ENCODE peak calls at places on chromosomes 12 and 14, in seven cellular contexts. Y, D, R, T, J, S and X are unnamed samples.

GRCh38 chr14:104515059-104515810 is 64.3 kb upstream of the C14orf180 start:
- DNase-seq in Y (no peak), D (no peak), R (no peak), T (no peak), J (no peak), S (no peak), X (no peak)

GRCh38 chr12:46024099-46024498 is 33.7 kb upstream of the SCAF11 start:
- DNase-seq in Y (no peak), D (no peak), R (no peak), T (no peak), J (no peak), S (no peak), X (no peak)

GRCh38 chr12:15563683-15564082 is 225.5 kb downstream of the EPS8 start:
- DNase-seq in Y (no peak), D (no peak), R (no peak), T (no peak), J (no peak), S (no peak), X (peak; percentile 72)

GRCh38 chr12:68613209-68613904 is 2.7 kb downstream of the RAP1B start:
- DNase-seq in Y (no peak), D (no peak), R (no peak), T (no peak), J (no peak), S (no peak), X (no peak)

GRCh38 chr12:13195848-13196301 is 651 bp upstream of the EMP1 start:
- DNase-seq in Y (no peak), D (no peak), R (no peak), T (no peak), J (peak; percentile 65), S (no peak), X (peak; percentile 48)

GRCh38 chr14:95222870-95223398 is 65.6 kb upstream of the DICER1 start:
- DNase-seq in Y (no peak), D (no peak), R (no peak), T (no peak), J (peak; percentile 28), S (no peak), X (no peak)

GRCh38 chr12:107817250-107817649 is 42.7 kb downstream of the ASCL4 start:
- DNase-seq in Y (no peak), D (no peak), R (no peak), T (no peak), J (no peak), S (no peak), X (no peak)

GRCh38 chr14:54572316-54572715 is 5.4 kb downstream of the SAMD4A start:
- DNase-seq in Y (no peak), D (no peak), R (no peak), T (no peak), J (no peak), S (no peak), X (peak; percentile 53)

GRCh38 chr12:131737485-131737827 is 26.6 kb downstream of the SFSWAP start:
- DNase-seq in Y (no peak), D (no peak), R (no peak), T (no peak), J (no peak), S (no peak), X (no peak)

GRCh38 chr12:124727922-124728321 is 135.7 kb downstream of the SCARB1 start:
- DNase-seq in Y (no peak), D (no peak), R (no peak), T (no peak), J (no peak), S (no peak), X (no peak)

GRCh38 chr14:94412671-94413638 is 24.6 kb upstream of the SERPINA1 start:
- DNase-seq in Y (no peak), D (no peak), R (no peak), T (no peak), J (no peak), S (no peak), X (peak; percentile 20)